ENCODE peak calls at places on chromosome 21, in five cellular contexts. K, H, R, V and A are unnamed samples.

GRCh38 chr21:40634141-40634540 is 212.8 kb downstream of the DSCAM start:
- DNase-seq in K (no peak), V (no peak), R (no peak), H (no peak), A (no peak)

GRCh38 chr21:33659550-33659949 is 17.2 kb downstream of the ITSN1 start:
- DNase-seq in H (no peak), K (no peak), V (no peak), R (no peak), A (no peak)

GRCh38 chr21:29217818-29218252 is 80.9 kb upstream of the BACH1 start:
- DNase-seq in V (peak; percentile 24), K (peak; percentile 95), R (peak; percentile 93), H (peak; percentile 98), A (no peak)

GRCh38 chr21:45162809-45163208 is 88.4 kb downstream of the ADARB1 start:
- DNase-seq in V (no peak), K (no peak), H (no peak), R (no peak), A (no peak)

GRCh38 chr21:17671733-17672132 is 59.0 kb upstream of the BTG3 start:
- DNase-seq in K (no peak), H (no peak), R (no peak), V (no peak), A (no peak)

GRCh38 chr21:44368711-44369446 is 15.5 kb downstream of the TRPM2 start:
- DNase-seq in R (no peak), K (no peak), V (no peak), H (no peak), A (no peak)

GRCh38 chr21:28298251-28298672 is 694.4 kb downstream of the LTN1 start:
- DNase-seq in K (no peak), V (no peak), R (no peak), H (no peak), A (no peak)

GRCh38 chr21:46194374-46195334 is 10.4 kb upstream of the SPATC1L start:
- DNase-seq in R (no peak), V (no peak), H (no peak), K (no peak), A (no peak)

GRCh38 chr21:40054403-40054802 is 187.2 kb downstream of the PCP4 start:
- DNase-seq in H (no peak), V (no peak), R (no peak), K (no peak), A (no peak)

GRCh38 chr21:32978346-32979270 is 47.1 kb upstream of the OLIG2 start:
- DNase-seq in H (no peak), R (no peak), K (no peak), V (no peak), A (no peak)

GRCh38 chr21:26164311-26164710 is 6.3 kb downstream of the APP start:
- DNase-seq in K (no peak), H (no peak), R (no peak), V (no peak), A (peak; percentile 79)

GRCh38 chr21:46124926-46125845 is 27.3 kb downstream of the COL6A2 start:
- DNase-seq in H (no peak), K (no peak), V (no peak), R (no peak), A (no peak)

GRCh38 chr21:38741092-38741975 is 64.4 kb upstream of the ETS2 start:
- DNase-seq in R (no peak), K (no peak), H (no peak), V (peak; percentile 55), A (no peak)

GRCh38 chr21:38740131-38740530 is 65.6 kb upstream of the ETS2 start:
- DNase-seq in V (no peak), K (no peak), H (no peak), R (no peak), A (no peak)

GRCh38 chr21:38733973-38734546 is 71.7 kb upstream of the ETS2 start:
- DNase-seq in K (no peak), H (peak; percentile 87), R (no peak), V (peak; percentile 72), A (peak; percentile 56)

GRCh38 chr21:38729745-38730401 is 75.9 kb upstream of the ETS2 start:
- DNase-seq in K (no peak), V (no peak), H (peak; percentile 30), R (peak; percentile 5), A (no peak)

GRCh38 chr21:38735807-38736206 is 69.9 kb upstream of the ETS2 start:
- DNase-seq in K (no peak), H (no peak), V (no peak), R (no peak), A (no peak)
- H3K4me3 ChIP-seq in K (no peak overlapping the region), H (no peak overlapping the region), V (no peak overlapping the region), R (no peak overlapping the region), A (no peak overlapping the region)

GRCh38 chr21:41929248-41929647 is 24.6 kb downstream of the C2CD2 start:
- DNase-seq in K (no peak), V (no peak), H (no peak), R (no peak), A (no peak)
- TF ChIP-seq CTCF in K (no peak), V (no peak), H (no peak), R (no peak), A (no peak)

GRCh38 chr21:16308269-16308668 is 578.5 kb downstream of the USP25 start:
- DNase-seq in V (no peak), H (peak; percentile 40), K (no peak), R (no peak), A (no peak)
- H3K4me3 ChIP-seq in V (no peak overlapping the region), H (no peak overlapping the region), K (peak overlapping the region; percentile 26), R (no peak overlapping the region), A (peak overlapping the region; percentile 31)

GRCh38 chr21:37484535-37485474 is 118.2 kb downstream of the DYRK1A start:
- DNase-seq in V (no peak), K (no peak), R (no peak), H (peak; percentile 14), A (no peak)

GRCh38 chr21:37490084-37490483 is 123.5 kb downstream of the DYRK1A start:
- DNase-seq in K (no peak), R (no peak), H (no peak), V (no peak), A (no peak)

GRCh38 chr21:37483776-37484175 is 117.2 kb downstream of the DYRK1A start:
- DNase-seq in V (no peak), R (no peak), H (no peak), K (no peak), A (no peak)

GRCh38 chr21:37489553-37489952 is 123.0 kb downstream of the DYRK1A start:
- DNase-seq in H (no peak), V (no peak), R (no peak), K (no peak), A (no peak)
- TF ChIP-seq CTCF in H (no peak), V (no peak), R (no peak), K (no peak), A (no peak)

GRCh38 chr21:22209304-22209700 is 1211.1 kb downstream of the NCAM2 start:
- DNase-seq in H (no peak), V (no peak), R (no peak), K (no peak), A (no peak)
- H3K4me3 ChIP-seq in H (no peak overlapping the region), V (no peak overlapping the region), R (no peak overlapping the region), K (no peak overlapping the region), A (no peak overlapping the region)